ENCODE peak calls at places on chromosomes 5 and 9, in ten cellular contexts. B is activated naive CD4-positive, alpha-beta T cell; F is HEK293T; K is right lobe of liver; X is RPMI8226; G is HTR-8/SVneo; T is cerebellar cortex; O is NCI-H460; Y is fibroblast of villous mesenchyme; I is AG08396. S is an unnamed sample.

GRCh38 chr9:105503873-105504272 is 54.1 kb upstream of the FKTN start:
- DNase-seq in I (no peak), G (no peak), O (peak; percentile 19), F (no peak), X (no peak), K (no peak), B (no peak), T (no peak), Y (peak; percentile 40), S (no peak)

GRCh38 chr5:126971455-126972019 is 58.8 kb downstream of the MARCHF3 start:
- DNase-seq in G (no peak), K (no peak), B (no peak), X (no peak), F (no peak), T (no peak), Y (no peak), O (no peak), I (no peak), S (no peak)

GRCh38 chr5:139676406-139676805 is 28.3 kb downstream of the CXXC5 start:
- DNase-seq in T (no peak), I (no peak), X (no peak), O (no peak), K (no peak), Y (no peak), F (no peak), G (no peak), B (no peak), S (no peak)

GRCh38 chr5:176542596-176543427 is 5.6 kb upstream of the RNF44 start:
- DNase-seq in I (peak; percentile 48), B (no peak), O (no peak), X (peak; percentile 73), T (peak; percentile 45), Y (peak; percentile 21), G (no peak), K (peak; percentile 43), F (peak; percentile 67), S (no peak)

GRCh38 chr9:72149231-72149975 is at the start of gene GDA:
- DNase-seq in I (peak; percentile 16), X (no peak), B (no peak), K (peak; percentile 86), T (no peak), O (peak; percentile 95), G (no peak), Y (no peak), F (peak; percentile 12), S (no peak)

GRCh38 chr5:69007086-69007672 is 86.6 kb upstream of the SLC30A5 start:
- DNase-seq in I (no peak), B (no peak), X (no peak), F (no peak), Y (no peak), O (no peak), T (no peak), K (no peak), G (no peak), S (no peak)

GRCh38 chr9:82574911-82575310 is 488.0 kb downstream of the RASEF start:
- DNase-seq in I (no peak), B (no peak), X (no peak), G (no peak), O (no peak), F (no peak), Y (no peak), T (no peak), K (no peak), S (no peak)

GRCh38 chr5:116487045-116487444 is 87.6 kb downstream of the SEMA6A start:
- DNase-seq in O (no peak), X (no peak), I (no peak), Y (no peak), G (no peak), K (no peak), F (no peak), B (no peak), T (no peak), S (no peak)

GRCh38 chr5:156552855-156553358 is 225.9 kb downstream of the SGCD start:
- DNase-seq in F (no peak), X (no peak), G (no peak), B (no peak), I (no peak), T (no peak), O (no peak), K (no peak), Y (no peak), S (no peak)

GRCh38 chr9:77944556-77945261 is 86.9 kb downstream of the GNAQ start:
- DNase-seq in K (no peak), B (no peak), T (no peak), X (no peak), I (no peak), O (no peak), F (peak; percentile 17), Y (peak; percentile 21), G (no peak), S (no peak)

GRCh38 chr5:43401827-43402226 is 10.4 kb downstream of the CCL28 start:
- DNase-seq in X (peak; percentile 45), O (peak; percentile 34), T (peak; percentile 12), B (no peak), F (peak; percentile 41), I (peak; percentile 52), K (no peak), G (peak; percentile 43), Y (no peak), S (no peak)

S was measured in NCI-H2029 treated with DMSO at 0.1 percent for 48 hours.